ENCODE peak calls at places on chromosomes 13 and 19, in seven cellular contexts. G, K, W, Q, P, V and S are unnamed samples.

GRCh38 chr13:86185107-86185506 is 385.9 kb upstream of the SLITRK6 start:
- DNase-seq in V (no peak), W (no peak), Q (no peak), G (no peak), P (no peak), K (no peak), S (no peak)

GRCh38 chr13:66069570-66069969 is 1160.6 kb downstream of the PCDH9 start:
- DNase-seq in W (no peak), P (no peak), V (no peak), G (no peak), K (no peak), Q (no peak), S (no peak)

GRCh38 chr19:45967246-45967645 is 6.4 kb downstream of the NOVA2 start:
- DNase-seq in W (no peak), V (no peak), P (no peak), K (no peak), G (no peak), Q (no peak), S (peak)

GRCh38 chr19:57302727-57303401 is 17.4 kb upstream of the ZNF543 start:
- DNase-seq in P (no peak), G (no peak), Q (no peak), W (no peak), V (no peak), K (no peak), S (no peak)

GRCh38 chr13:71459708-71460107 is 407.3 kb downstream of the DACH1 start:
- DNase-seq in K (no peak), P (no peak), G (no peak), V (no peak), W (no peak), Q (no peak), S (no peak)

GRCh38 chr13:45511310-45512147 is 46.8 kb downstream of the COG3 start:
- DNase-seq in W (peak), Q (no peak), G (no peak), P (no peak), V (no peak), K (no peak), S (no peak)

GRCh38 chr19:41795031-41795461 is 1.3 kb upstream of the CEACAM3 start:
- DNase-seq in G (no peak), Q (no peak), V (peak), K (no peak), P (no peak), W (peak), S (no peak)

GRCh38 chr13:42039457-42039945 is 8.9 kb upstream of the DGKH start:
- DNase-seq in G (no peak), P (no peak), K (no peak), V (no peak), W (no peak), Q (no peak), S (no peak)

GRCh38 chr13:110293649-110294048 is 13.3 kb downstream of the COL4A1 start:
- DNase-seq in P (no peak), Q (no peak), G (no peak), W (no peak), K (no peak), V (no peak), S (no peak)

DNA sequence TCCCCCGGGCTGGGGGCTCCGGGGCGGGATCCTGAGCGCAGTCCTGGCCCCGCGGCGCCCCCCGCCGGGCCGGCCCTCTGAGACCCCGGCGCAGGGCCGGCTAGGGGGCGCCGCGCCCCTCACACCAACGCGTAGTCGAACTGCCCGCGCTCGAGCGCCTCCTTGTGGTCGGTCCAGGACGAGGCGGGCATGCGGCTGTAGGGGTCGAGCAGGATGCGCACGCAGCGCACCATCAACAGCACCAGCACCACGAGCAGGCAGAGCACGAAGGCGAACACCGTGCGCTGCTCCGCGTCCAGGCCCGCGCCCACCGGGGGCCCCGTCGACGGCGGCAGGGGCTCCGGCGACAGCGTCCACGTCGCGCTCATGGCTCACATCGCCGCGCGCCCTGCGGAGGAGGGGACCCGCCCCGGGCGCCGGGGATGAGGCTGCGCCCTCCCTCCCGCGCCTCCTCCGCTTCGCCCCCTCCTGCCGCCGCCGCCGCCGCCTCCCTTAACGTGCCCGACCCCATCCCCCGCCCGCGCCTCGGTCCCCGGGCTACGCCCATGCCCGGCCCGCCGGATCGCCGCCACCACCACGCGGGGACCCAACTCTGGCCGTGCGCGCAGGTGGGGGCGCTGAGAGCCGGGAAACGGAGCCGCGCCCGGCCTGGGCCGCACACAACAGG is 631 bp downstream of the CTXN1 start:
- DNase-seq in K (peak), P (peak), Q (peak), W (peak), V (peak), G (peak), S (peak)
- H3K27ac ChIP-seq in K (no peak), P (no peak), Q (no peak), W (no peak), V (no peak), G (no peak), S (peak)

GRCh38 chr19:16095071-16095571 is 16.6 kb upstream of the RAB8A start:
- DNase-seq in P (peak), K (peak), W (no peak), Q (no peak), V (no peak), G (no peak), S (no peak)
- H3K27ac ChIP-seq in P (peak), K (peak), W (peak), Q (no peak), V (no peak), G (no peak), S (no peak)

GRCh38 chr13:33007950-33008349 is 8.3 kb upstream of the KL start:
- DNase-seq in P (no peak), Q (no peak), K (no peak), G (no peak), W (no peak), V (no peak), S (no peak)
- H3K27ac ChIP-seq in P (no peak), Q (no peak), K (no peak), G (no peak), W (no peak), V (no peak), S (no peak)

GRCh38 chr13:114034481-114034891 is 60.6 kb upstream of the C13orf46 start:
- DNase-seq in P (no peak), Q (no peak), V (no peak), G (no peak), W (no peak), K (no peak), S (no peak)
- H3K27ac ChIP-seq in P (peak), Q (no peak), V (no peak), G (no peak), W (no peak), K (no peak), S (peak)

GRCh38 chr19:37933965-37934364 is 27.0 kb downstream of the SIPA1L3 start:
- DNase-seq in V (no peak), K (peak), Q (peak), W (no peak), P (peak), G (no peak), S (no peak)

GRCh38 chr19:37930416-37930815 is 23.4 kb downstream of the SIPA1L3 start:
- DNase-seq in W (no peak), K (no peak), Q (no peak), P (no peak), V (peak), G (no peak), S (no peak)

GRCh38 chr19:37932985-37933953 is 26.3 kb downstream of the SIPA1L3 start:
- DNase-seq in P (peak), K (no peak), W (no peak), V (no peak), G (peak), Q (no peak), S (no peak)

GRCh38 chr19:37929512-37929911 is 22.5 kb downstream of the SIPA1L3 start:
- DNase-seq in Q (no peak), P (no peak), G (no peak), V (no peak), W (no peak), K (no peak), S (no peak)

DNA sequence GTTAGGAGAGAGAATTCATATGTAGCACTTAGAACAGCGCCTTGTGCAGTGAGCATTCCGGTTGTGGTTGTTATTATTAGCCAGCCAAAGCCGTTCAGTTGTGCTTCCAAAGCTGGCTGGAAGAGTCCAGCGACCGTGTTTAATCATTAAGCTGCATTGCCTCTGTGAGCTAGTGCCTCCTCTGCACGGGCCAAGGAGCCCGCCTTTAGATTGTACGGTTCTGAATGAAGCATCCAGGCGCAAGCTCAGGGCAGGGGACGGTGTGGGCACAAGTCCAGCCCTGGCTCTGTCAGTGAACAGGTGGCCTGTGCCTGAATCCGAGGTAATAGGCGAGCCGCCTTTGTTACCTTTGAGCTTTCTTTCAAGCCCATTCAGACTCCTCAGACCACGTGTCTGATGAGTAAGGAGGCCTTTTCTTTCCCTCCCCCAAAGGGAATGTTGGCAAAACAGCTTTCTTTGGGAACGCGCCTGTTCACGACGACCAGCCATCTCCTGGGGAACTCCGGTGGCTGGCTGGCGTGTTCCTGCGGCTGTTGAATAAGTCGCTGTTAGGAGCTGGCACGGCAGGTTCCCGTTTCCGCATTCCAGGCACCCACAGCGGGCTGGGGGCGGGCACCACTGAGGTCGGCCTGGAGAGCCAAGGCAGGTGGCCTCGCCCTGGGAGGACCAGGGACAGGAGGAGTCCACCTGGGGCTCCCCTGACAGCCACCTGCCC is 25.1 kb downstream of the SIPA1L3 start:
- DNase-seq in V (peak), P (peak), G (peak), W (no peak), Q (peak), K (peak), S (peak)
- H3K27ac ChIP-seq in V (peak), P (no peak), G (peak), W (no peak), Q (no peak), K (no peak), S (no peak)

GRCh38 chr19:11025006-11025405 is 64.2 kb downstream of the SMARCA4 start:
- DNase-seq in Q (no peak), K (no peak), G (no peak), W (no peak), V (no peak), P (no peak), S (no peak)
- H3K27ac ChIP-seq in Q (no peak), K (no peak), G (no peak), W (no peak), V (peak), P (no peak), S (no peak)

GRCh38 chr19:10252707-10253106 is 693 bp downstream of the MRPL4 start:
- DNase-seq in W (no peak), K (no peak), Q (no peak), G (no peak), V (no peak), P (no peak), S (no peak)
- H3K27ac ChIP-seq in W (peak), K (peak), Q (no peak), G (peak), V (peak), P (peak), S (no peak)